ENCODE peak calls at places on chromosome 13, in seven cellular contexts. One of them, this sample, is unnamed.

GRCh38 chr13:100347941-100348340 is 240.6 kb downstream of the GGACT start:
- DNase-seq in SK-N-SH: no peak
- DNase-seq in HepG2: no peak
- DNase-seq in HCT116: peak
- DNase-seq in H1: no peak
- DNase-seq in K562: peak
- DNase-seq in GM12878: no peak
- DNase-seq in this sample: no peak

GRCh38 chr13:27619711-27620376 is 485 bp downstream of the LNX2 start:
- DNase-seq in SK-N-SH: peak
- DNase-seq in HepG2: peak
- DNase-seq in HCT116: no peak
- DNase-seq in H1: no peak
- DNase-seq in K562: no peak
- DNase-seq in GM12878: no peak
- DNase-seq in this sample: peak

GRCh38 chr13:81957121-81957520 is 1616.2 kb upstream of the SPRY2 start:
- DNase-seq in SK-N-SH: no peak
- DNase-seq in HepG2: peak
- DNase-seq in HCT116: no peak
- DNase-seq in H1: no peak
- DNase-seq in K562: no peak
- DNase-seq in GM12878: no peak
- DNase-seq in this sample: no peak

GRCh38 chr13:84362777-84363176 is 480.5 kb upstream of the SLITRK1 start:
- DNase-seq in SK-N-SH: no peak
- DNase-seq in HepG2: no peak
- DNase-seq in HCT116: no peak
- DNase-seq in H1: no peak
- DNase-seq in K562: no peak
- DNase-seq in GM12878: no peak
- DNase-seq in this sample: no peak

GRCh38 chr13:51246005-51246404 is 23.8 kb downstream of the FAM124A start:
- DNase-seq in SK-N-SH: peak
- DNase-seq in HepG2: no peak
- DNase-seq in HCT116: no peak
- DNase-seq in H1: no peak
- DNase-seq in K562: no peak
- DNase-seq in GM12878: no peak
- DNase-seq in this sample: no peak

GRCh38 chr13:30616927-30617314 is 799 bp upstream of the USPL1 start:
- DNase-seq in SK-N-SH: peak
- DNase-seq in HepG2: peak
- DNase-seq in HCT116: peak
- DNase-seq in H1: no peak
- DNase-seq in K562: peak
- DNase-seq in GM12878: peak
- DNase-seq in this sample: no peak

GRCh38 chr13:20546559-20546958 is 20.4 kb upstream of the IFT88 start:
- DNase-seq in SK-N-SH: no peak
- DNase-seq in HepG2: no peak
- DNase-seq in HCT116: no peak
- DNase-seq in H1: no peak
- DNase-seq in K562: no peak
- DNase-seq in GM12878: no peak
- DNase-seq in this sample: no peak

GRCh38 chr13:97125051-97125809 is 96.9 kb upstream of the MBNL2 start:
- DNase-seq in SK-N-SH: peak
- DNase-seq in HepG2: peak
- DNase-seq in HCT116: peak
- DNase-seq in H1: no peak
- DNase-seq in K562: peak
- DNase-seq in GM12878: peak
- DNase-seq in this sample: no peak

GRCh38 chr13:40440990-40441820 is 225.2 kb downstream of the FOXO1 start:
- DNase-seq in SK-N-SH: peak
- DNase-seq in HepG2: no peak
- DNase-seq in HCT116: no peak
- DNase-seq in H1: no peak
- DNase-seq in K562: no peak
- DNase-seq in GM12878: no peak
- DNase-seq in this sample: no peak

GRCh38 chr13:97627566-97627965 is 193.6 kb downstream of the RAP2A start:
- DNase-seq in SK-N-SH: no peak
- DNase-seq in HepG2: peak
- DNase-seq in HCT116: no peak
- DNase-seq in H1: no peak
- DNase-seq in K562: peak
- DNase-seq in GM12878: no peak
- DNase-seq in this sample: no peak

GRCh38 chr13:61149333-61149730 is 266.3 kb downstream of the PCDH20 start:
- DNase-seq in SK-N-SH: no peak
- DNase-seq in HepG2: no peak
- DNase-seq in HCT116: no peak
- DNase-seq in H1: no peak
- DNase-seq in K562: no peak
- DNase-seq in GM12878: no peak
- DNase-seq in this sample: no peak

GRCh38 chr13:47027797-47028437 is 131.1 kb upstream of the HTR2A start:
- DNase-seq in SK-N-SH: no peak
- DNase-seq in HepG2: no peak
- DNase-seq in HCT116: no peak
- DNase-seq in H1: no peak
- DNase-seq in K562: no peak
- DNase-seq in GM12878: no peak
- DNase-seq in this sample: no peak

GRCh38 chr13:79108914-79109643 is 297.0 kb downstream of the RBM26 start:
- DNase-seq in SK-N-SH: no peak
- DNase-seq in HepG2: no peak
- DNase-seq in HCT116: no peak
- DNase-seq in H1: no peak
- DNase-seq in K562: no peak
- DNase-seq in GM12878: peak
- DNase-seq in this sample: peak

GRCh38 chr13:42812311-42812710 is 30.9 kb downstream of the FAM216B start:
- DNase-seq in SK-N-SH: no peak
- DNase-seq in HepG2: no peak
- DNase-seq in HCT116: no peak
- DNase-seq in H1: no peak
- DNase-seq in K562: no peak
- DNase-seq in GM12878: no peak
- DNase-seq in this sample: no peak

GRCh38 chr13:42804244-42804868 is 23.0 kb downstream of the FAM216B start:
- DNase-seq in SK-N-SH: no peak
- DNase-seq in HepG2: no peak
- DNase-seq in HCT116: no peak
- DNase-seq in H1: no peak
- DNase-seq in K562: no peak
- DNase-seq in GM12878: no peak
- DNase-seq in this sample: no peak

GRCh38 chr13:42807866-42808265 is 26.5 kb downstream of the FAM216B start:
- DNase-seq in SK-N-SH: no peak
- DNase-seq in HepG2: peak
- DNase-seq in HCT116: no peak
- DNase-seq in H1: no peak
- DNase-seq in K562: no peak
- DNase-seq in GM12878: no peak
- DNase-seq in this sample: no peak

GRCh38 chr13:42807236-42807635 is 25.9 kb downstream of the FAM216B start:
- DNase-seq in SK-N-SH: no peak
- DNase-seq in HepG2: no peak
- DNase-seq in HCT116: no peak
- DNase-seq in H1: no peak
- DNase-seq in K562: no peak
- DNase-seq in GM12878: no peak
- DNase-seq in this sample: no peak

GRCh38 chr13:42808572-42808971 is 27.2 kb downstream of the FAM216B start:
- DNase-seq in SK-N-SH: no peak
- DNase-seq in HepG2: no peak
- DNase-seq in HCT116: no peak
- DNase-seq in H1: no peak
- DNase-seq in K562: no peak
- DNase-seq in GM12878: no peak
- DNase-seq in this sample: no peak
- TF ChIP-seq JUND in SK-N-SH: peak
- TF ChIP-seq JUND in HepG2: no peak
- TF ChIP-seq JUND in HCT116: no peak
- TF ChIP-seq JUND in H1: no peak
- TF ChIP-seq JUND in K562: no peak
- TF ChIP-seq JUND in GM12878: no peak
- TF ChIP-seq JUND in this sample: no peak

GRCh38 chr13:102686024-102686423 is 8.8 kb downstream of the METTL21C start:
- DNase-seq in SK-N-SH: no peak
- DNase-seq in HepG2: no peak
- DNase-seq in HCT116: no peak
- DNase-seq in H1: no peak
- DNase-seq in K562: no peak
- DNase-seq in GM12878: no peak
- DNase-seq in this sample: no peak
- TF ChIP-seq JUND in SK-N-SH: no peak
- TF ChIP-seq JUND in HepG2: no peak
- TF ChIP-seq JUND in HCT116: no peak
- TF ChIP-seq JUND in H1: no peak
- TF ChIP-seq JUND in K562: no peak
- TF ChIP-seq JUND in GM12878: no peak
- TF ChIP-seq JUND in this sample: no peak

GRCh38 chr13:41827507-41828213 is 133.2 kb downstream of the VWA8 start:
- DNase-seq in SK-N-SH: no peak
- DNase-seq in HepG2: no peak
- DNase-seq in HCT116: peak
- DNase-seq in H1: no peak
- DNase-seq in K562: no peak
- DNase-seq in GM12878: no peak
- DNase-seq in this sample: no peak

GRCh38 chr13:41823486-41823885 is 137.4 kb downstream of the VWA8 start:
- DNase-seq in SK-N-SH: no peak
- DNase-seq in HepG2: no peak
- DNase-seq in HCT116: no peak
- DNase-seq in H1: no peak
- DNase-seq in K562: no peak
- DNase-seq in GM12878: no peak
- DNase-seq in this sample: no peak

GRCh38 chr13:41821195-41821594 is 139.7 kb downstream of the VWA8 start:
- DNase-seq in SK-N-SH: no peak
- DNase-seq in HepG2: no peak
- DNase-seq in HCT116: no peak
- DNase-seq in H1: no peak
- DNase-seq in K562: no peak
- DNase-seq in GM12878: no peak
- DNase-seq in this sample: no peak

GRCh38 chr13:41822560-41822959 is 138.3 kb downstream of the VWA8 start:
- DNase-seq in SK-N-SH: no peak
- DNase-seq in HepG2: no peak
- DNase-seq in HCT116: no peak
- DNase-seq in H1: no peak
- DNase-seq in K562: no peak
- DNase-seq in GM12878: no peak
- DNase-seq in this sample: no peak

DNA sequence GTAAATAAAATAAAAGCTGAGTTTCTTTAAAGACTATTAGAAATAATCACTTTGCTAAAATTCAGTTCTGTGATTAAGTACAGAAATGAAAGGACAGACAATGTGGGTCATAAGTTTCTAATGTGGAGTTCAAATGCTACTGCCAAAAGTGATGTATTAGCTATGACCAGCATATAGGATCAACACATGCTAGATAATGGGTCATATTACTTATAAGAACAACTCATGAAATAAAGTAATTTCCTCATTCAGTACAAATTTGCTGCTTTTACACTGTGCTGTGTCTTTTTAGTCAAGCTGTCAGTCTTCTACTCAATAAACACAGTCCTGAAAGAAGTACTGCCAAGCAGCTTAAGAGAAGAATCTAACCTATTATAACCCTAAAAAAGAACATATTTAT is 135.2 kb downstream of the VWA8 start:
- DNase-seq in SK-N-SH: no peak
- DNase-seq in HepG2: no peak
- DNase-seq in HCT116: no peak
- DNase-seq in H1: no peak
- DNase-seq in K562: no peak
- DNase-seq in GM12878: no peak
- DNase-seq in this sample: no peak
- TF ChIP-seq JUND in SK-N-SH: no peak
- TF ChIP-seq JUND in HepG2: no peak
- TF ChIP-seq JUND in HCT116: no peak
- TF ChIP-seq JUND in H1: no peak
- TF ChIP-seq JUND in K562: no peak
- TF ChIP-seq JUND in GM12878: no peak
- TF ChIP-seq JUND in this sample: no peak

DNA sequence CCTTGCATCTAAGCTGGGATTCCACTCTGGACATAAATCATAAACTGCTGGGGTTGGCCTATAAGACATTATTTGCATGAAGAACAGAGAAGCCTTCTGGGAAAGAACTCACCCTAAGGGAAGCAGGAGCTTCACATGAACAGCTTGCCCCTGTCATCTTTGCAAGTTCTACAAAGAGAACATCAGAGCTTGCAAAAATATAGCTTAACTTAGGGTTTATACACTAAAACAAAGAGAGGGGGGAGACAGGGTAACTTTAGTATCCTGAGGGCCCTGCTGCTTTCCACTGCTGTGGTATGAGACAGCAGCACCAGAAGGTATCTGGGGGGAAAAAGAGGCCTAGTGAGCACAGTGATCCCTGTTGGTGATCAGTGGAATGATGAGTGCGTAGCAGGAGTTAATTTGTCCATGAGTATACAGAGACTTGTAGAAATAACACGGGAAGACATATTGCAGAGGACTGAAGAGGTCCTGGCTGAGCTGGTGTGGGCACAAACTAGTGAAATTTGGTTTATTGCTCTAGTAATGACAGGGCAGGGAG is 116.1 kb upstream of the TSC22D1 start:
- DNase-seq in SK-N-SH: no peak
- DNase-seq in HepG2: no peak
- DNase-seq in HCT116: peak
- DNase-seq in H1: no peak
- DNase-seq in K562: peak
- DNase-seq in GM12878: no peak
- DNase-seq in this sample: peak
- TF ChIP-seq JUND in SK-N-SH: no peak
- TF ChIP-seq JUND in HepG2: no peak
- TF ChIP-seq JUND in HCT116: no peak
- TF ChIP-seq JUND in H1: no peak
- TF ChIP-seq JUND in K562: no peak
- TF ChIP-seq JUND in GM12878: no peak
- TF ChIP-seq JUND in this sample: no peak

GRCh38 chr13:50069255-50069654 is 54.0 kb downstream of the KCNRG start:
- DNase-seq in SK-N-SH: no peak
- DNase-seq in HepG2: no peak
- DNase-seq in HCT116: no peak
- DNase-seq in H1: no peak
- DNase-seq in K562: no peak
- DNase-seq in GM12878: no peak
- DNase-seq in this sample: no peak
- TF ChIP-seq JUND in SK-N-SH: no peak
- TF ChIP-seq JUND in HepG2: no peak
- TF ChIP-seq JUND in HCT116: no peak
- TF ChIP-seq JUND in H1: no peak
- TF ChIP-seq JUND in K562: no peak
- TF ChIP-seq JUND in GM12878: no peak
- TF ChIP-seq JUND in this sample: no peak

This sample was measured in T47D.